ENCODE peak calls at places on chromosomes 2 and 18, in ten cellular contexts. M is psoas muscle; S is SJCRH30; O is H9; I is cardiac muscle cell; C is stomach; B is CD8-positive, alpha-beta T cell; R is Panc1; A is lower lobe of right lung; U is gastrocnemius medialis. N is an unnamed sample. For H3K4me1, the result is how much of the 10 kb centered on the place peaks cover.

GRCh38 chr18:32530947-32531651 is 60.4 kb upstream of the GAREM1 start:
- DNase-seq in M (no peak), S (no peak), O (no peak), I (no peak), C (no peak), B (no peak), R (no peak), A (no peak), U (no peak), N (no peak)

GRCh38 chr2:104658149-104658839 is 195.6 kb upstream of the POU3F3 start:
- DNase-seq in M (peak), S (no peak), O (peak), I (peak), C (no peak), B (no peak), R (no peak), A (peak), U (no peak), N (no peak)

GRCh38 chr2:42086500-42086953 is 38.7 kb downstream of the PKDCC start:
- DNase-seq in M (no peak), S (peak), O (peak), I (peak), C (peak), B (no peak), R (peak), A (no peak), U (peak), N (peak)

GRCh38 chr2:60549250-60550150 is 4.0 kb downstream of the BCL11A start:
- DNase-seq in M (peak), S (peak), O (no peak), I (peak), C (no peak), B (no peak), R (no peak), A (peak), U (no peak), N (peak)

GRCh38 chr2:46225730-46226129 is 71.5 kb upstream of the EPAS1 start:
- DNase-seq in M (no peak), S (no peak), O (no peak), I (no peak), C (no peak), B (no peak), R (no peak), A (no peak), U (no peak), N (no peak)

GRCh38 chr2:67322361-67323001 is 74.7 kb upstream of the ETAA1 start:
- DNase-seq in M (no peak), S (peak), O (peak), I (peak), C (no peak), B (no peak), R (peak), A (no peak), U (no peak), N (peak)

GRCh38 chr18:49980869-49981268 is 167.5 kb upstream of the ACAA2 start:
- DNase-seq in M (no peak), S (no peak), O (no peak), I (no peak), C (no peak), B (no peak), R (no peak), A (no peak), U (no peak), N (no peak)

GRCh38 chr18:56913970-56914369 is 232.9 kb upstream of the BOD1L2 start:
- DNase-seq in M (no peak), S (no peak), O (no peak), I (no peak), C (no peak), B (no peak), R (no peak), A (no peak), U (no peak), N (no peak)

GRCh38 chr2:7392076-7392787 is 475.0 kb downstream of the RNF144A start:
- DNase-seq in M (no peak), S (no peak), O (no peak), I (no peak), C (no peak), B (no peak), R (no peak), A (no peak), U (no peak), N (no peak)

GRCh38 chr18:774811-775210 is 37.2 kb downstream of the YES1 start:
- DNase-seq in M (no peak), S (no peak), O (no peak), I (no peak), C (no peak), B (no peak), R (no peak), A (no peak), U (no peak), N (no peak)

GRCh38 chr18:51401912-51402311 is 204.4 kb upstream of the MEX3C start:
- DNase-seq in M (no peak), S (no peak), O (no peak), I (no peak), C (no peak), B (no peak), R (no peak), A (no peak), U (no peak), N (no peak)

GRCh38 chr18:49623571-49623970 is 61.7 kb downstream of the LIPG start:
- DNase-seq in M (no peak), S (no peak), O (no peak), I (no peak), C (no peak), B (no peak), R (no peak), A (no peak), U (no peak), N (no peak)

GRCh38 chr2:99602475-99602874 is 112.7 kb upstream of the REV1 start:
- DNase-seq in M (no peak), S (no peak), O (no peak), I (no peak), C (no peak), B (no peak), R (no peak), A (no peak), U (no peak), N (no peak)

DNA sequence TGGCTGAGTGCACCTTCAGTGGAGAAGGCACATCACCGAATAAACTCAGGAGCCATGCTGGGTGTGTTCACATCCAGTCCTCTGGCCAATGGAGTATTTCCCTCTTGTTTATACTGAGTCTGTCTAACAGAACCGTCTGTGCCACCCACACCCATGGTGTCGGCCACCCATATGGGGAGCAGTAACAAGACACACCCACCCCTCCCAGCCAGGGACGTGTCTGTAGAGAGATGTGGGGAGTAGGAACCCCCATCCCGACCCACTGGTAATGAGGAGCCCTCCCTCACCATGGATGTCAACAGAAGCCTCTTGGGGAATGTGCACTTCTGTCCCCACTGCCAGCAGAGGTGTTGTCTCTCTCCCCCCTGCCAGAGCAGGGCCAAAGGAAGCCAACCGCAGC is 37.1 kb downstream of the KCNG2 start:
- DNase-seq in M (no peak), S (no peak), O (no peak), I (no peak), C (no peak), B (no peak), R (no peak), A (no peak), U (no peak), N (no peak)
- H3K4me1 ChIP-seq in M (under half), S (under half), O (under half), I (under half), C (under half), B (under half), R (under half), A (under half), U (under half), N (under half)

DNA sequence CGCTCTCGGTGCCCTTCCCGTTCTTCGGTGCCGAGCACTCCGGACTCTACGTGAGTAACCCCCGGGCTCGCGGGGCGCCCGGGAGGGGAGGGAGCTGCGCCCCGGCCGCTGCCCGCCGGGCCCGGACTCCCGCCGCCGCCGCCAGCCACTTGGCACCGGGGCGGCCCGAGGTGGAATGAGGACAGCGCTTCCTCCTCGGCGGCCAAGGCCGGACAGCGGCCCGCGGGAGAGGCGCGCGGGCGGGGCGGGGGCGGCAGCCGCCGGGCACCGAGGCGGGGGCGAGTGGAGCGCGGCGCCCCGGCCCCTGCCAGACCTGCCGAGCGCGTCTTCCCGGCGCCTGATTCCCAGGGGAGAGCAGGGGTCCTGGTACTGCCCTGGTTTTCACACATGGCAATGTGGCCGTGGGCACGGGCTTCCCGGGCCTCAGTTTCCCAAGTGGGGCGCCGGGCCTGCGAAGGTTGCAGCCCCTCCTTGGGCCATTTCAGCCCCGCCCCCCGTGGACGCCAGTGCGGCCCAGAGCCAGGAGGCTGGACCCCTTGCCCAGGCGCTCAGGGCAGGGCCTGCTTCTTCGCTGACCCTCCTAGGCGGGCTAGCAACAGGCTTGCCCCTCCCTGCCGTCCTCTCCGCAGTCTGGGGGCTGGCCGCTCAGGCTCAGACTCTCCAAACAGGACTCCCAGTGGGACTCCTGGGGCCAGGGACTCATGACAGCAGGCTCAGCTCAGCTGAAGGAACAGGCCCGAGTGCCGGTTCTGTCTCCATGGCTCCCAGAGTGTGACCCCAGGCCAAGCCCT is 778 bp downstream of the SNED1 start:
- DNase-seq in M (peak), S (peak), O (peak), I (peak), C (peak), B (no peak), R (no peak), A (peak), U (peak), N (peak)
- H3K4me1 ChIP-seq in M (under half), S (under half), O (under half), I (under half), C (half or more), B (under half), R (under half), A (half or more), U (under half), N (half or more)

DNA sequence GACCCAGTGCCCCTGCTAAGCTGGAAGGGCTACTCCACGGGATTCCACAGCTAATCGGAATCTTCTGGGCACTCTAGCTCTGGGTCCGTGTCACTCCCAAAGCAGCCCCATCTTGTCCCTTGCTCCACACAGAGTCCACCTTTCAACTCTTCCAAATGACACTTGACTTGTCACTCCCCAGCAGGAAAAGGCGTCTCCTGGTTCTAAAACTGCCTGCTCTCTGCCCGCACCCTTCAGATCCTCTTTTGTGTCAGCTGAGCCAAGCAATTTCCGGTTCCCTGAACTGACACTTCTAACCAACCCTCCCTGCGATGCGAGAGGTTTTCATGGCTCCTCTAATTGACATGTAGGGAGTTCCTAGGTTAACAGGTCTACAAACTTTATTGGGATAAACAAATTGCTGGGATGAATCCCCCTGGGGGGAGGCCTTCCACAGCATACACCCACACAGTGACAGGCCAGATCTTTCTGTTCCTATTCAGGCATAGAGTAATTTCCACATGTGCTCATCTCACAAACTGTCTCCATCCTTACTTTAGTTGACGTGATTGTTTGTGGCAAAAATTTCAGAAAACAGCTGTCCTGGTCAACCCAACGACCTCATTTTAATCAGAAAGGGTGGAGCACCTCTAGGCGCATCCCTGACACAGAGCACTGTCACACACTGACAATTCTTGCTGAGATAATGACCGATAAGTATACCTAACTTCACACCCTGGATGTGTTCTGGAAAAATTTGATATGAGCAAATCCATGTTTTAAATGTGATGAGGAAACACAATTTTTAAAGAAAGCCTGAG is 104.9 kb downstream of the RBMS1 start:
- DNase-seq in M (peak), S (no peak), O (no peak), I (no peak), C (peak), B (peak), R (no peak), A (peak), U (peak), N (peak)
- H3K4me1 ChIP-seq in M (half or more), S (under half), O (under half), I (under half), C (half or more), B (half or more), R (under half), A (half or more), U (half or more), N (under half)

DNA sequence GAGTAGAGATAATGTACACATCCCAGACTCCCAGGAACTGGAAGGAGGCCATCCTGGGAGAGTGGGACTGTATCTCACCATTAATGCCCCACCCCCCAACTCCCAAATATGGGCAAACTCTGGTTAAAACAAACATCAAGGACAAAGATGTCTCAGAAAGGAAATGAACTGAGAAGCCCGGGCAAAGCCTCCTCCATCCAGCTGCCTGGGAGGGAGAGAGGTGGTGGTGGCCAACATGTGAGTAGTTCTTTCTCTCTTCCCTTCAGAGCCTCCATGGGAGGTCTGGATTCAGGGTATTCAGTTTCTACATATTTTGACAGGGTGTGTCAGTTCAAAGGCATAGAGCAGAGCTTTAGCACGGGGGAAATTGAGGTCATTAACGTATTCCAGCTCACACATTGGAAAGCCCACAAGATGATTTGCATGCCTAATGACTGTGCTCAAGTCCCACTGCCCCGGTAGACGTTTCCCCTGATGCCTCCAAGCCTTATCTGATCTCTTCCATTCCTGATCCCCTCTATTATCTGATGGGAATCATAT is 57.5 kb downstream of the CXCR4 start:
- DNase-seq in M (no peak), S (peak), O (no peak), I (no peak), C (no peak), B (no peak), R (no peak), A (no peak), U (no peak), N (no peak)
- H3K4me1 ChIP-seq in M (under half), S (under half), O (under half), I (under half), C (under half), B (under half), R (under half), A (under half), U (under half), N (under half)

GRCh38 chr2:62199392-62200125 is 3.6 kb downstream of the B3GNT2 start:
- DNase-seq in M (no peak), S (no peak), O (no peak), I (no peak), C (no peak), B (no peak), R (no peak), A (no peak), U (no peak), N (no peak)

GRCh38 chr2:62196278-62196901 is 475 bp downstream of the B3GNT2 start:
- DNase-seq in M (peak), S (no peak), O (no peak), I (no peak), C (peak), B (peak), R (no peak), A (peak), U (no peak), N (peak)

GRCh38 chr2:62198237-62198633 is 2.3 kb downstream of the B3GNT2 start:
- DNase-seq in M (no peak), S (no peak), O (no peak), I (no peak), C (no peak), B (no peak), R (no peak), A (no peak), U (no peak), N (no peak)

GRCh38 chr2:62197017-62197586 is 1.2 kb downstream of the B3GNT2 start:
- DNase-seq in M (no peak), S (no peak), O (no peak), I (peak), C (no peak), B (peak), R (no peak), A (peak), U (no peak), N (peak)

GRCh38 chr2:62197609-62198236 is 1.8 kb downstream of the B3GNT2 start:
- DNase-seq in M (peak), S (peak), O (no peak), I (peak), C (peak), B (no peak), R (no peak), A (peak), U (no peak), N (peak)
- H3K4me1 ChIP-seq in M (under half), S (under half), O (under half), I (under half), C (half or more), B (half or more), R (under half), A (half or more), U (under half), N (under half)

GRCh38 chr2:20594048-20594750 is 56.7 kb downstream of the HS1BP3 start:
- DNase-seq in M (peak), S (no peak), O (no peak), I (no peak), C (peak), B (no peak), R (no peak), A (no peak), U (peak), N (no peak)
- H3K4me1 ChIP-seq in M (under half), S (half or more), O (under half), I (under half), C (half or more), B (under half), R (under half), A (half or more), U (under half), N (under half)

GRCh38 chr2:168210898-168211570 is 36.4 kb downstream of the STK39 start:
- DNase-seq in M (no peak), S (no peak), O (no peak), I (no peak), C (no peak), B (no peak), R (peak), A (no peak), U (no peak), N (no peak)

GRCh38 chr2:168208652-168209051 is 38.7 kb downstream of the STK39 start:
- DNase-seq in M (no peak), S (no peak), O (no peak), I (no peak), C (no peak), B (no peak), R (no peak), A (no peak), U (no peak), N (no peak)

GRCh38 chr2:168203762-168204693 is 43.4 kb downstream of the STK39 start:
- DNase-seq in M (no peak), S (no peak), O (peak), I (peak), C (no peak), B (no peak), R (no peak), A (no peak), U (no peak), N (no peak)

GRCh38 chr2:168210216-168210897 is 37.0 kb downstream of the STK39 start:
- DNase-seq in M (no peak), S (no peak), O (no peak), I (no peak), C (no peak), B (no peak), R (no peak), A (no peak), U (no peak), N (no peak)

GRCh38 chr2:168207861-168208260 is 39.5 kb downstream of the STK39 start:
- DNase-seq in M (no peak), S (no peak), O (no peak), I (no peak), C (no peak), B (no peak), R (no peak), A (no peak), U (no peak), N (no peak)
- H3K4me1 ChIP-seq in M (under half), S (under half), O (under half), I (under half), C (half or more), B (under half), R (under half), A (under half), U (under half), N (under half)